ENCODE peak calls at places on chromosomes 5 and 9, in nine cellular contexts. C is NCI-H2029 treated with DMSO at 0.1 percent for 48 hours; K is renal cortical epithelial cell; Z is NK-92 treated with Interleukin-12 subunit alpha and Interleukin-12 subunit beta, amount 100 ng/mL, for 24 hours; O is nephron progenitor cell; V is GM12891; T is nucleus accumbens; B is HuH-7; M is Right ventricle myocardium inferior. I is an unnamed sample.

GRCh38 chr9:22469928-22470544 is 23.4 kb downstream of the DMRTA1 start:
- DNase-seq in C (peak), K (peak), Z (no peak), O (peak), V (no peak), T (no peak), B (no peak), M (no peak), I (peak)

GRCh38 chr5:162289489-162289888 is 221.9 kb downstream of the GABRG2 start:
- DNase-seq in C (no peak), K (peak), Z (no peak), O (no peak), V (no peak), T (no peak), B (no peak), M (no peak), I (no peak)

GRCh38 chr5:60699549-60700346 is at the start of gene DEPDC1B:
- DNase-seq in C (peak), K (peak), Z (peak), O (peak), V (peak), T (peak), B (peak), M (peak), I (peak)

GRCh38 chr5:168165221-168165965 is 126.1 kb upstream of the WWC1 start:
- DNase-seq in C (peak), K (peak), Z (no peak), O (peak), V (no peak), T (no peak), B (no peak), M (no peak), I (peak)

GRCh38 chr9:111161015-111161415 is 122.7 kb upstream of the LPAR1 start:
- DNase-seq in C (no peak), K (peak), Z (no peak), O (no peak), V (no peak), T (no peak), B (no peak), M (no peak), I (no peak)

GRCh38 chr9:74245871-74246552 is 251.1 kb upstream of the RORB start:
- DNase-seq in C (no peak), K (no peak), Z (peak), O (no peak), V (no peak), T (no peak), B (no peak), M (no peak), I (no peak)

GRCh38 chr5:61085885-61086284 is 76.4 kb downstream of the SMIM15 start:
- DNase-seq in C (no peak), K (no peak), Z (no peak), O (no peak), V (no peak), T (no peak), B (no peak), M (no peak), I (no peak)

GRCh38 chr9:121055642-121056143 is 5.6 kb upstream of the C5 start:
- DNase-seq in C (no peak), K (no peak), Z (no peak), O (peak), V (no peak), T (no peak), B (peak), M (no peak), I (no peak)

GRCh38 chr5:27474054-27474323 is 435.6 kb upstream of the CDH9 start:
- DNase-seq in C (no peak), K (no peak), Z (no peak), O (no peak), V (no peak), T (no peak), B (no peak), M (no peak), I (no peak)

GRCh38 chr9:113987526-113987925 is 90.6 kb downstream of the AMBP start:
- DNase-seq in C (no peak), K (no peak), Z (no peak), O (no peak), V (no peak), T (no peak), B (no peak), M (no peak), I (no peak)

GRCh38 chr5:1471997-1472963 is 27.0 kb upstream of the SLC6A3 start:
- DNase-seq in C (no peak), K (no peak), Z (no peak), O (no peak), V (no peak), T (no peak), B (no peak), M (peak), I (no peak)

GRCh38 chr9:86721843-86722705 is 225.2 kb downstream of the GAS1 start:
- DNase-seq in C (no peak), K (peak), Z (no peak), O (no peak), V (no peak), T (no peak), B (no peak), M (no peak), I (no peak)

GRCh38 chr9:91163441-91163772 is 198.3 kb downstream of the AUH start:
- DNase-seq in C (no peak), K (no peak), Z (peak), O (no peak), V (no peak), T (no peak), B (no peak), M (no peak), I (no peak)

GRCh38 chr9:27519466-27520465 is 4.3 kb upstream of the IFNK start:
- DNase-seq in C (no peak), K (no peak), Z (no peak), O (no peak), V (no peak), T (no peak), B (no peak), M (no peak), I (no peak)

GRCh38 chr5:151664694-151665583 is 21.8 kb downstream of the SPARC start:
- DNase-seq in C (no peak), K (peak), Z (no peak), O (no peak), V (no peak), T (no peak), B (no peak), M (no peak), I (no peak)

GRCh38 chr5:16544607-16545374 is 72.0 kb downstream of the RETREG1 start:
- DNase-seq in C (no peak), K (peak), Z (no peak), O (no peak), V (no peak), T (no peak), B (no peak), M (no peak), I (no peak)

GRCh38 chr5:157994271-157994691 is 135.3 kb upstream of the CLINT1 start:
- DNase-seq in C (no peak), K (peak), Z (no peak), O (no peak), V (no peak), T (no peak), B (no peak), M (no peak), I (no peak)

GRCh38 chr5:140113180-140113698 is 670 bp upstream of the PURA start:
- DNase-seq in C (no peak), K (no peak), Z (no peak), O (peak), V (no peak), T (no peak), B (no peak), M (peak), I (peak)

GRCh38 chr9:97602430-97602829 is 30.7 kb downstream of the TSTD2 start:
- DNase-seq in C (no peak), K (no peak), Z (no peak), O (no peak), V (no peak), T (no peak), B (no peak), M (peak), I (no peak)

GRCh38 chr5:446864-447263 is 3.9 kb downstream of the EXOC3 start:
- DNase-seq in C (peak), K (peak), Z (no peak), O (no peak), V (no peak), T (no peak), B (peak), M (no peak), I (no peak)

GRCh38 chr5:97545856-97546570 is 363.0 kb upstream of the RIOK2 start:
- DNase-seq in C (no peak), K (no peak), Z (no peak), O (no peak), V (no peak), T (no peak), B (no peak), M (no peak), I (peak)

GRCh38 chr5:165209101-165209727 is 1703.8 kb downstream of the MAT2B start:
- DNase-seq in C (no peak), K (peak), Z (no peak), O (peak), V (no peak), T (no peak), B (peak), M (no peak), I (peak)

GRCh38 chr9:133403766-133404439 is 13.9 kb downstream of the REXO4 start:
- DNase-seq in C (peak), K (peak), Z (no peak), O (no peak), V (peak), T (no peak), B (peak), M (no peak), I (no peak)

GRCh38 chr9:77991191-77991590 is 40.4 kb downstream of the GNAQ start:
- DNase-seq in C (no peak), K (no peak), Z (no peak), O (no peak), V (no peak), T (no peak), B (no peak), M (no peak), I (no peak)

GRCh38 chr5:143402464-143403356 is 776 bp downstream of the NR3C1 start:
- DNase-seq in C (no peak), K (no peak), Z (peak), O (peak), V (no peak), T (peak), B (no peak), M (peak), I (peak)

GRCh38 chr5:125041798-125042197 is 295.4 kb upstream of the ZNF608 start:
- DNase-seq in C (no peak), K (no peak), Z (no peak), O (no peak), V (no peak), T (no peak), B (no peak), M (no peak), I (no peak)

GRCh38 chr9:114804504-114804903 is 1.3 kb downstream of the TNFSF15 start:
- DNase-seq in C (no peak), K (peak), Z (no peak), O (no peak), V (no peak), T (no peak), B (peak), M (no peak), I (no peak)

GRCh38 chr9:73152953-73153352 is 1.3 kb downstream of the ANXA1 start:
- DNase-seq in C (no peak), K (no peak), Z (no peak), O (no peak), V (peak), T (no peak), B (no peak), M (no peak), I (no peak)

GRCh38 chr5:84603557-84604185 is 219.0 kb upstream of the EDIL3 start:
- DNase-seq in C (no peak), K (no peak), Z (no peak), O (no peak), V (no peak), T (no peak), B (no peak), M (no peak), I (no peak)

GRCh38 chr5:172973127-172973916 is 10.2 kb upstream of the ATP6V0E1 start:
- DNase-seq in C (no peak), K (no peak), Z (no peak), O (no peak), V (no peak), T (no peak), B (no peak), M (no peak), I (no peak)

GRCh38 chr5:39661026-39661779 is 236.4 kb upstream of the DAB2 start:
- DNase-seq in C (no peak), K (peak), Z (no peak), O (no peak), V (no peak), T (no peak), B (no peak), M (no peak), I (peak)

GRCh38 chr5:89996892-89997291 is 412.7 kb downstream of the CETN3 start:
- DNase-seq in C (no peak), K (no peak), Z (no peak), O (no peak), V (no peak), T (no peak), B (no peak), M (no peak), I (no peak)

GRCh38 chr5:51646482-51646881 is 263.2 kb downstream of the ISL1 start:
- DNase-seq in C (no peak), K (no peak), Z (no peak), O (no peak), V (no peak), T (no peak), B (no peak), M (no peak), I (no peak)

GRCh38 chr5:74630387-74631087 is 10.0 kb downstream of the ENC1 start:
- DNase-seq in C (no peak), K (peak), Z (no peak), O (no peak), V (no peak), T (no peak), B (no peak), M (no peak), I (peak)

GRCh38 chr5:87845734-87846133 is 422.9 kb downstream of the TMEM161B start:
- DNase-seq in C (no peak), K (no peak), Z (no peak), O (no peak), V (no peak), T (no peak), B (no peak), M (no peak), I (no peak)

GRCh38 chr5:143524338-143524929 is 120.9 kb upstream of the NR3C1 start:
- DNase-seq in C (no peak), K (no peak), Z (no peak), O (no peak), V (no peak), T (no peak), B (no peak), M (no peak), I (no peak)

GRCh38 chr9:8284835-8285234 is 485.3 kb upstream of the DMAC1 start:
- DNase-seq in C (no peak), K (no peak), Z (no peak), O (no peak), V (no peak), T (no peak), B (no peak), M (no peak), I (peak)

GRCh38 chr9:112115109-112115508 is 60.0 kb downstream of the SUSD1 start:
- DNase-seq in C (no peak), K (no peak), Z (no peak), O (no peak), V (no peak), T (no peak), B (no peak), M (no peak), I (no peak)

I was measured in retina.